ENCODE peak calls at places on chromosomes 11 and 22, in seven cellular contexts. One of them, this sample, is unnamed.

GRCh38 chr11:71454470-71455113 is 1.6 kb downstream of the NADSYN1 start:
- DNase-seq in gastrocnemius medialis: no peak
- DNase-seq in body of pancreas: peak; percentile 52
- DNase-seq in lower lobe of right lung: no peak
- DNase-seq in GM23248: no peak
- DNase-seq in uterus: no peak
- DNase-seq in H9: no peak
- DNase-seq in this sample: peak; percentile 71

GRCh38 chr22:46146329-46146728 is 4.0 kb upstream of the PPARA start:
- DNase-seq in gastrocnemius medialis: no peak
- DNase-seq in body of pancreas: no peak
- DNase-seq in lower lobe of right lung: no peak
- DNase-seq in GM23248: no peak
- DNase-seq in uterus: no peak
- DNase-seq in H9: no peak
- DNase-seq in this sample: no peak

GRCh38 chr11:105000167-105000566 is 22.8 kb downstream of the CASP5 start:
- DNase-seq in gastrocnemius medialis: no peak
- DNase-seq in body of pancreas: no peak
- DNase-seq in lower lobe of right lung: no peak
- DNase-seq in GM23248: peak; percentile 72
- DNase-seq in uterus: no peak
- DNase-seq in H9: no peak
- DNase-seq in this sample: no peak

GRCh38 chr11:83720675-83721074 is 434.5 kb upstream of the CCDC90B start:
- DNase-seq in gastrocnemius medialis: no peak
- DNase-seq in body of pancreas: no peak
- DNase-seq in lower lobe of right lung: no peak
- DNase-seq in GM23248: no peak
- DNase-seq in uterus: no peak
- DNase-seq in H9: no peak
- DNase-seq in this sample: no peak

GRCh38 chr11:61023086-61024035 is 51.9 kb downstream of the CD6 start:
- DNase-seq in gastrocnemius medialis: no peak
- DNase-seq in body of pancreas: peak; percentile 30
- DNase-seq in lower lobe of right lung: no peak
- DNase-seq in GM23248: no peak
- DNase-seq in uterus: no peak
- DNase-seq in H9: no peak
- DNase-seq in this sample: no peak

GRCh38 chr11:112363527-112363926 is 102.9 kb upstream of the PLET1 start:
- DNase-seq in gastrocnemius medialis: no peak
- DNase-seq in body of pancreas: no peak
- DNase-seq in lower lobe of right lung: no peak
- DNase-seq in GM23248: peak; percentile 65
- DNase-seq in uterus: no peak
- DNase-seq in H9: no peak
- DNase-seq in this sample: no peak

GRCh38 chr22:41683616-41684015 is 5.1 kb downstream of the SNU13 start:
- DNase-seq in gastrocnemius medialis: no peak
- DNase-seq in body of pancreas: no peak
- DNase-seq in lower lobe of right lung: no peak
- DNase-seq in GM23248: peak; percentile 60
- DNase-seq in uterus: no peak
- DNase-seq in H9: no peak
- DNase-seq in this sample: no peak

GRCh38 chr11:20596629-20597129 is 2.7 kb upstream of the SLC6A5 start:
- DNase-seq in gastrocnemius medialis: no peak
- DNase-seq in body of pancreas: no peak
- DNase-seq in lower lobe of right lung: no peak
- DNase-seq in GM23248: peak; percentile 15
- DNase-seq in uterus: no peak
- DNase-seq in H9: peak; percentile 82
- DNase-seq in this sample: no peak

GRCh38 chr11:12173111-12173510 is 62.7 kb downstream of the MICAL2 start:
- DNase-seq in gastrocnemius medialis: no peak
- DNase-seq in body of pancreas: no peak
- DNase-seq in lower lobe of right lung: no peak
- DNase-seq in GM23248: no peak
- DNase-seq in uterus: no peak
- DNase-seq in H9: no peak
- DNase-seq in this sample: no peak

GRCh38 chr11:61011950-61012830 is 40.7 kb downstream of the CD6 start:
- DNase-seq in gastrocnemius medialis: no peak
- DNase-seq in body of pancreas: no peak
- DNase-seq in lower lobe of right lung: no peak
- DNase-seq in GM23248: no peak
- DNase-seq in uterus: no peak
- DNase-seq in H9: no peak
- DNase-seq in this sample: no peak

GRCh38 chr22:22666307-22667091 is 22.1 kb downstream of the GGTLC2 start:
- DNase-seq in gastrocnemius medialis: no peak
- DNase-seq in body of pancreas: peak; percentile 57
- DNase-seq in lower lobe of right lung: peak; percentile 52
- DNase-seq in GM23248: peak; percentile 60
- DNase-seq in uterus: no peak
- DNase-seq in H9: peak; percentile 71
- DNase-seq in this sample: peak; percentile 27

GRCh38 chr11:35006389-35007128 is 90.1 kb downstream of the PDHX start:
- DNase-seq in gastrocnemius medialis: no peak
- DNase-seq in body of pancreas: no peak
- DNase-seq in lower lobe of right lung: no peak
- DNase-seq in GM23248: no peak
- DNase-seq in uterus: no peak
- DNase-seq in H9: no peak
- DNase-seq in this sample: no peak

GRCh38 chr22:38618258-38618657 is 37.9 kb downstream of the FAM227A start:
- DNase-seq in gastrocnemius medialis: no peak
- DNase-seq in body of pancreas: no peak
- DNase-seq in lower lobe of right lung: no peak
- DNase-seq in GM23248: no peak
- DNase-seq in uterus: no peak
- DNase-seq in H9: no peak
- DNase-seq in this sample: no peak

GRCh38 chr11:130269544-130269943 is 45.2 kb downstream of the ZBTB44 start:
- DNase-seq in gastrocnemius medialis: no peak
- DNase-seq in body of pancreas: no peak
- DNase-seq in lower lobe of right lung: no peak
- DNase-seq in GM23248: no peak
- DNase-seq in uterus: no peak
- DNase-seq in H9: no peak
- DNase-seq in this sample: no peak

GRCh38 chr11:72924568-72925190 is 110.5 kb downstream of the ATG16L2 start:
- DNase-seq in gastrocnemius medialis: no peak
- DNase-seq in body of pancreas: no peak
- DNase-seq in lower lobe of right lung: no peak
- DNase-seq in GM23248: peak; percentile 68
- DNase-seq in uterus: no peak
- DNase-seq in H9: no peak
- DNase-seq in this sample: no peak

GRCh38 chr11:126334665-126335462 is 20.6 kb upstream of the ST3GAL4 start:
- DNase-seq in gastrocnemius medialis: no peak
- DNase-seq in body of pancreas: no peak
- DNase-seq in lower lobe of right lung: no peak
- DNase-seq in GM23248: peak; percentile 83
- DNase-seq in uterus: no peak
- DNase-seq in H9: no peak
- DNase-seq in this sample: no peak

GRCh38 chr22:27850000-27850465 is 48.5 kb upstream of the MN1 start:
- DNase-seq in gastrocnemius medialis: no peak
- DNase-seq in body of pancreas: no peak
- DNase-seq in lower lobe of right lung: no peak
- DNase-seq in GM23248: no peak
- DNase-seq in uterus: no peak
- DNase-seq in H9: no peak
- DNase-seq in this sample: no peak

GRCh38 chr22:45585437-45585755 is 82.7 kb downstream of the FBLN1 start:
- DNase-seq in gastrocnemius medialis: no peak
- DNase-seq in body of pancreas: no peak
- DNase-seq in lower lobe of right lung: peak; percentile 48
- DNase-seq in GM23248: no peak
- DNase-seq in uterus: no peak
- DNase-seq in H9: no peak
- DNase-seq in this sample: no peak

GRCh38 chr11:68343761-68344256 is 31.4 kb downstream of the LRP5 start:
- DNase-seq in gastrocnemius medialis: no peak
- DNase-seq in body of pancreas: peak; percentile 39
- DNase-seq in lower lobe of right lung: no peak
- DNase-seq in GM23248: no peak
- DNase-seq in uterus: no peak
- DNase-seq in H9: no peak
- DNase-seq in this sample: peak; percentile 77

GRCh38 chr11:116065986-116066385 is 561.8 kb upstream of the CADM1 start:
- DNase-seq in gastrocnemius medialis: no peak
- DNase-seq in body of pancreas: no peak
- DNase-seq in lower lobe of right lung: no peak
- DNase-seq in GM23248: no peak
- DNase-seq in uterus: no peak
- DNase-seq in H9: no peak
- DNase-seq in this sample: no peak

GRCh38 chr11:69125861-69126260 is 29.9 kb upstream of the SMIM38 start:
- DNase-seq in gastrocnemius medialis: no peak
- DNase-seq in body of pancreas: no peak
- DNase-seq in lower lobe of right lung: no peak
- DNase-seq in GM23248: no peak
- DNase-seq in uterus: no peak
- DNase-seq in H9: peak; percentile 22
- DNase-seq in this sample: no peak

GRCh38 chr11:43943931-43944751 is 1.7 kb downstream of the C11orf96 start:
- DNase-seq in gastrocnemius medialis: no peak
- DNase-seq in body of pancreas: no peak
- DNase-seq in lower lobe of right lung: peak; percentile 53
- DNase-seq in GM23248: peak; percentile 47
- DNase-seq in uterus: peak; percentile 43
- DNase-seq in H9: no peak
- DNase-seq in this sample: no peak

GRCh38 chr11:66001941-66002647 is at the start of the genes BANF1 and EIF1AD:
- DNase-seq in gastrocnemius medialis: peak; percentile 91
- DNase-seq in body of pancreas: peak; percentile 92
- DNase-seq in lower lobe of right lung: peak; percentile 92
- DNase-seq in GM23248: peak; percentile 99
- DNase-seq in uterus: peak; percentile 93
- DNase-seq in H9: peak; percentile 96
- DNase-seq in this sample: peak; percentile 95

GRCh38 chr11:66003291-66003690 is 988 bp downstream of the BANF1 start:
- DNase-seq in gastrocnemius medialis: no peak
- DNase-seq in body of pancreas: no peak
- DNase-seq in lower lobe of right lung: no peak
- DNase-seq in GM23248: no peak
- DNase-seq in uterus: no peak
- DNase-seq in H9: no peak
- DNase-seq in this sample: no peak

GRCh38 chr11:66006134-66006890 is 4.0 kb downstream of the BANF1 start:
- DNase-seq in gastrocnemius medialis: no peak
- DNase-seq in body of pancreas: no peak
- DNase-seq in lower lobe of right lung: no peak
- DNase-seq in GM23248: no peak
- DNase-seq in uterus: no peak
- DNase-seq in H9: no peak
- DNase-seq in this sample: no peak

GRCh38 chr11:66004186-66004585 is 1.9 kb downstream of the BANF1 start:
- DNase-seq in gastrocnemius medialis: no peak
- DNase-seq in body of pancreas: no peak
- DNase-seq in lower lobe of right lung: no peak
- DNase-seq in GM23248: no peak
- DNase-seq in uterus: no peak
- DNase-seq in H9: no peak
- DNase-seq in this sample: no peak

GRCh38 chr11:66002648-66003225 is 434 bp downstream of the BANF1 start:
- DNase-seq in gastrocnemius medialis: peak; percentile 58
- DNase-seq in body of pancreas: peak; percentile 86
- DNase-seq in lower lobe of right lung: peak; percentile 73
- DNase-seq in GM23248: peak; percentile 70
- DNase-seq in uterus: peak; percentile 57
- DNase-seq in H9: peak; percentile 34
- DNase-seq in this sample: peak; percentile 67
- H3K9me3 ChIP-seq in gastrocnemius medialis: no peaks in the 10 kb centered on the region
- H3K9me3 ChIP-seq in body of pancreas: no peaks in the 10 kb centered on the region
- H3K9me3 ChIP-seq in lower lobe of right lung: no peaks in the 10 kb centered on the region
- H3K9me3 ChIP-seq in GM23248: no peaks in the 10 kb centered on the region
- H3K9me3 ChIP-seq in uterus: no peaks in the 10 kb centered on the region
- H3K9me3 ChIP-seq in H9: no peaks in the 10 kb centered on the region
- H3K9me3 ChIP-seq in this sample: no peaks in the 10 kb centered on the region

GRCh38 chr22:47448231-47449035 is 686.0 kb downstream of the TBC1D22A start:
- DNase-seq in gastrocnemius medialis: no peak
- DNase-seq in body of pancreas: no peak
- DNase-seq in lower lobe of right lung: no peak
- DNase-seq in GM23248: no peak
- DNase-seq in uterus: no peak
- DNase-seq in H9: peak; percentile 5
- DNase-seq in this sample: peak; percentile 7
- H3K9me3 ChIP-seq in gastrocnemius medialis: no peaks in the 10 kb centered on the region
- H3K9me3 ChIP-seq in body of pancreas: no peaks in the 10 kb centered on the region
- H3K9me3 ChIP-seq in lower lobe of right lung: peaks cover 1% of the 10 kb centered on the region
- H3K9me3 ChIP-seq in GM23248: no peaks in the 10 kb centered on the region
- H3K9me3 ChIP-seq in uterus: no peaks in the 10 kb centered on the region
- H3K9me3 ChIP-seq in H9: peaks cover 99% of the 10 kb centered on the region
- H3K9me3 ChIP-seq in this sample: no peaks in the 10 kb centered on the region

DNA sequence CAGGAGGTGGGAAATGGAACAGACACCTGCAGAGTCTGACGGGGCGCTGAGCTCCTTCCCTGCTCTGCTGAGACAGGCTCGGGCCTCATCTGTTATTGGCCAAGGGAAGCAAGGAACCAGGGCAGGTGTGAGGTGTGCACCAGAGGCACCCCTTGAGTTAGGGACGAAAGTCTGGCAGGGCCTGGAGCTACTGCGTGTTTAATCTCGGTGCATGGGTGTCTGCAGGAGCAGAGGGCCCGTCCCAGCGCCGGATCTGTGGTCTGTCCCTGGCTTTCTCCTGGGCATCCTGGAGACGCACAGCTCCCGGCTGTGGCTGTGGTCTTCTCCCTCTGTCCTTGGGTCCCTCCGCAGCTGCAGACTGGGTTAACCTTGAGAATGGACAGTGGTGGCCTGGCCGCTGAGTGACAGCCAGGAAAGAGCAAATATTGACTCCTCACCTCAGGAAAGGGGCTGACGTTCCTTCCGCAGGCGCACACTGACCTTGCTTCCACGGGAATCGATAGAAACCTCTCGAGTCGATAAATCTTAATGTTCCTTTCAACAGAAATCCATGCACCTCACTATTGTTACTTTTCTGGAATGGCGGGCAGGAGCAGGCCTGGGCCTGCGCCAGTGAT is 975.6 kb downstream of the BRD1 start:
- DNase-seq in gastrocnemius medialis: no peak
- DNase-seq in body of pancreas: no peak
- DNase-seq in lower lobe of right lung: no peak
- DNase-seq in GM23248: no peak
- DNase-seq in uterus: no peak
- DNase-seq in H9: no peak
- DNase-seq in this sample: no peak
- H3K9me3 ChIP-seq in gastrocnemius medialis: no peaks in the 10 kb centered on the region
- H3K9me3 ChIP-seq in body of pancreas: no peaks in the 10 kb centered on the region
- H3K9me3 ChIP-seq in lower lobe of right lung: no peaks in the 10 kb centered on the region
- H3K9me3 ChIP-seq in GM23248: no peaks in the 10 kb centered on the region
- H3K9me3 ChIP-seq in uterus: no peaks in the 10 kb centered on the region
- H3K9me3 ChIP-seq in H9: no peaks in the 10 kb centered on the region
- H3K9me3 ChIP-seq in this sample: no peaks in the 10 kb centered on the region

GRCh38 chr11:98549571-98549970 is 471.2 kb upstream of the CNTN5 start:
- DNase-seq in gastrocnemius medialis: no peak
- DNase-seq in body of pancreas: no peak
- DNase-seq in lower lobe of right lung: no peak
- DNase-seq in GM23248: no peak
- DNase-seq in uterus: no peak
- DNase-seq in H9: no peak
- DNase-seq in this sample: no peak

GRCh38 chr11:98545544-98546175 is 475.1 kb upstream of the CNTN5 start:
- DNase-seq in gastrocnemius medialis: no peak
- DNase-seq in body of pancreas: no peak
- DNase-seq in lower lobe of right lung: no peak
- DNase-seq in GM23248: no peak
- DNase-seq in uterus: no peak
- DNase-seq in H9: no peak
- DNase-seq in this sample: no peak
- H3K9me3 ChIP-seq in gastrocnemius medialis: no peaks in the 10 kb centered on the region
- H3K9me3 ChIP-seq in body of pancreas: no peaks in the 10 kb centered on the region
- H3K9me3 ChIP-seq in lower lobe of right lung: no peaks in the 10 kb centered on the region
- H3K9me3 ChIP-seq in GM23248: no peaks in the 10 kb centered on the region
- H3K9me3 ChIP-seq in uterus: no peaks in the 10 kb centered on the region
- H3K9me3 ChIP-seq in H9: no peaks in the 10 kb centered on the region
- H3K9me3 ChIP-seq in this sample: no peaks in the 10 kb centered on the region